ENCODE peak calls at places on chromosomes 11 and 22, in six cellular contexts. Q is A549, J is Peyer's patch, M is heart left ventricle, Z is lower lobe of right lung, E is OCI-LY7. T is an unnamed sample.
A peak's percentile ranks its signal among the peaks of the same experiment; 100 is the strongest.

GRCh38 chr11:100561325-100561724 is 125.8 kb upstream of the ARHGAP42 start:
- DNase-seq in Q (no peak), J (no peak), M (no peak), Z (no peak), E (no peak), T (no peak)

GRCh38 chr11:8250981-8251620 is 12.6 kb downstream of the LMO1 start:
- DNase-seq in Q (no peak), J (no peak), M (no peak), Z (peak; percentile 15), E (no peak), T (no peak)

GRCh38 chr11:48024635-48025071 is 44.3 kb downstream of the PTPRJ start:
- DNase-seq in Q (no peak), J (no peak), M (no peak), Z (no peak), E (no peak), T (no peak)

GRCh38 chr22:37431811-37432707 is 4.8 kb upstream of the ELFN2 start:
- DNase-seq in Q (peak; percentile 86), J (no peak), M (no peak), Z (no peak), E (no peak), T (peak; percentile 98)

GRCh38 chr11:117192401-117192875 is 6.7 kb upstream of the TAGLN start:
- DNase-seq in Q (no peak), J (no peak), M (peak; percentile 22), Z (peak; percentile 37), E (no peak), T (no peak)

GRCh38 chr11:111155021-111155420 is 90.5 kb upstream of the POU2AF2 start:
- DNase-seq in Q (no peak), J (no peak), M (no peak), Z (no peak), E (no peak), T (no peak)

GRCh38 chr11:116730568-116730967 is 42.2 kb downstream of the BUD13 start:
- DNase-seq in Q (no peak), J (no peak), M (no peak), Z (no peak), E (no peak), T (no peak)

GRCh38 chr11:69487849-69488542 is 6.5 kb downstream of the LINC01488 start:
- DNase-seq in Q (no peak), J (no peak), M (peak; percentile 14), Z (peak; percentile 39), E (no peak), T (no peak)

GRCh38 chr11:110294509-110294908 is 1.9 kb downstream of the RDX start:
- DNase-seq in Q (no peak), J (no peak), M (no peak), Z (no peak), E (no peak), T (no peak)

GRCh38 chr11:69562302-69562701 is 78.7 kb upstream of the CCND1 start:
- DNase-seq in Q (no peak), J (no peak), M (no peak), Z (no peak), E (no peak), T (no peak)

GRCh38 chr22:20604776-20605221 is 97.4 kb downstream of the MED15 start:
- DNase-seq in Q (no peak), J (no peak), M (no peak), Z (no peak), E (no peak), T (no peak)

GRCh38 chr11:12787847-12788246 is 113.6 kb downstream of the TEAD1 start:
- DNase-seq in Q (no peak), J (no peak), M (no peak), Z (no peak), E (no peak), T (no peak)

GRCh38 chr22:27399161-27399560 is 402.4 kb downstream of the MN1 start:
- DNase-seq in Q (no peak), J (no peak), M (no peak), Z (no peak), E (no peak), T (no peak)

GRCh38 chr22:43399338-43399979 is 12.4 kb upstream of the MPPED1 start:
- DNase-seq in Q (no peak), J (no peak), M (peak; percentile 13), Z (peak; percentile 30), E (no peak), T (no peak)

GRCh38 chr11:76773921-76774361 is 9.2 kb upstream of the TSKU start:
- DNase-seq in Q (no peak), J (no peak), M (peak; percentile 78), Z (no peak), E (no peak), T (peak; percentile 69)

GRCh38 chr11:45913942-45914635 is 3.6 kb downstream of the PEX16 start:
- DNase-seq in Q (no peak), J (no peak), M (no peak), Z (no peak), E (no peak), T (no peak)

GRCh38 chr11:60767388-60767811 is 10.7 kb downstream of the MS4A15 start:
- DNase-seq in Q (peak; percentile 21), J (no peak), M (no peak), Z (no peak), E (no peak), T (no peak)

GRCh38 chr11:69509381-69509780 is 27.9 kb downstream of the LINC01488 start:
- DNase-seq in Q (no peak), J (no peak), M (no peak), Z (peak; percentile 19), E (no peak), T (no peak)

GRCh38 chr22:44755000-44755399 is 2.6 kb downstream of the ARHGAP8 start:
- DNase-seq in Q (no peak), J (no peak), M (no peak), Z (no peak), E (no peak), T (no peak)

GRCh38 chr11:71452354-71453020 is 516 bp upstream of the NADSYN1 start:
- DNase-seq in Q (no peak), J (peak; percentile 66), M (peak; percentile 49), Z (peak; percentile 65), E (peak; percentile 70), T (no peak)

GRCh38 chr22:45319319-45319675 is 9.6 kb downstream of the FAM118A start:
- DNase-seq in Q (no peak), J (no peak), M (peak; percentile 55), Z (no peak), E (no peak), T (no peak)

GRCh38 chr11:69567951-69568808 is 72.8 kb upstream of the CCND1 start:
- DNase-seq in Q (no peak), J (no peak), M (no peak), Z (no peak), E (no peak), T (no peak)

GRCh38 chr11:20161230-20161918 is 1.1 kb upstream of the DBX1 start:
- DNase-seq in Q (no peak), J (no peak), M (no peak), Z (no peak), E (no peak), T (no peak)

GRCh38 chr11:130180491-130180890 is 20.9 kb downstream of the ST14 start:
- DNase-seq in Q (no peak), J (no peak), M (no peak), Z (peak; percentile 43), E (peak; percentile 66), T (no peak)

GRCh38 chr11:12200359-12201015 is 90.1 kb downstream of the MICAL2 start:
- DNase-seq in Q (no peak), J (no peak), M (peak; percentile 82), Z (no peak), E (no peak), T (no peak)

GRCh38 chr11:34417203-34417602 is 21.5 kb upstream of the CAT start:
- DNase-seq in Q (no peak), J (no peak), M (no peak), Z (no peak), E (no peak), T (no peak)
- H3K4me1 ChIP-seq in Q (peaks cover 19% of the 10 kb centered on the region), J (no peaks in the 10 kb centered on the region), M (peaks cover 5% of the 10 kb centered on the region), Z (peaks cover 23% of the 10 kb centered on the region), E (no peaks in the 10 kb centered on the region), T (no peaks in the 10 kb centered on the region)

DNA sequence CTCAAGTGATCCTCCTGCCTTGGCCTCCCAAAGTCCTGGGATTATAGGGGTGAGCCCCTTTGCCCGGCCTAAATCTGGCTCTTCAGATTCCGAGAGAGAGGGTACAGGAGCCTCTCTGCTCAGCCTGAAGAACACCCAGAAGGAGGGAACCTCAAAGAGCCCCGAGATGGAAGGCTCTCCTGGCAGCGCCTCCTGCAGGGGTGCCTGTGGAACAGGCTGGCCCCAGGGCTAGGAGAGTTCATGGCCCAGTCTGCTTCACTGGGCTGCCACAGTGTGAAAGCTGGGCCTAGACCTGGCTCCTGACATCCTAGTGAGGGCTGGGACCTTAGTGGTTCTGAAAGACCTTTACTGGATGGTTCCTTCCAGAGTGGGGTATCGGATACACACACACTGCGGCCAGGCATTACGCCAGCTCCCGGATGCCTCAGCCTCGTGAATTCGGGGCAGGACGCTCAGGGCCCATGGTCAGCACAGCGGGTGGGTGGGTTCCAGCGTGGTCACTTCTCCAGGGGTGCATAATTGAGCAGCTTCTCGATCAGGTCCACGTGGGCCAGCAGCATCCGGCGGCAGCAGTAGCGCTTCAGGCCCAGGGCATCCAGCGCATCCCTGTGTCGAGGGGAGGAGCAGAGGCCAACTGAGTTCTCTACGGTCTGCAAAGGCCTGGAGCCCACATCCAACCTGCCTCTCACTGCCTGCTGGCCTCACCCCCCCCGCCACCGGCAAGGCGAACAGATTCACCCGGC is 2.3 kb downstream of the POLR2L start:
- DNase-seq in Q (peak; percentile 67), J (no peak), M (no peak), Z (no peak), E (no peak), T (no peak)
- TF ChIP-seq CTCF in Q (peak; percentile 45), J (no peak), M (no peak), Z (no peak), E (peak; percentile 51), T (peak; percentile 60)

GRCh38 chr22:46584081-46584903 is 35.9 kb upstream of the GRAMD4 start:
- DNase-seq in Q (no peak), J (no peak), M (no peak), Z (peak; percentile 43), E (no peak), T (peak; percentile 65)

GRCh38 chr22:46586123-46586519 is 34.1 kb upstream of the GRAMD4 start:
- DNase-seq in Q (no peak), J (no peak), M (peak; percentile 16), Z (peak; percentile 42), E (no peak), T (no peak)

GRCh38 chr22:46586531-46587011 is 33.6 kb upstream of the GRAMD4 start:
- DNase-seq in Q (no peak), J (no peak), M (no peak), Z (no peak), E (no peak), T (no peak)

GRCh38 chr22:46587067-46587471 is 33.1 kb upstream of the GRAMD4 start:
- DNase-seq in Q (no peak), J (peak; percentile 70), M (no peak), Z (no peak), E (peak; percentile 55), T (no peak)

GRCh38 chr22:46585340-46586122 is 34.7 kb upstream of the GRAMD4 start:
- DNase-seq in Q (no peak), J (no peak), M (no peak), Z (peak; percentile 37), E (no peak), T (no peak)
- H3K4me1 ChIP-seq in Q (peaks cover 8% of the 10 kb centered on the region), J (peaks cover 74% of the 10 kb centered on the region), M (peaks cover 63% of the 10 kb centered on the region), Z (peaks cover 77% of the 10 kb centered on the region), E (peaks cover 69% of the 10 kb centered on the region), T (no peaks in the 10 kb centered on the region)

GRCh38 chr11:57453543-57454177 is 6.7 kb upstream of the RTN4RL2 start:
- DNase-seq in Q (no peak), J (no peak), M (no peak), Z (no peak), E (no peak), T (no peak)
- TF ChIP-seq CTCF in Q (no peak), J (no peak), M (no peak), Z (no peak), E (no peak), T (no peak)

T was measured in foreskin keratinocyte.